ENCODE peak calls at places on chromosomes 7 and 10, in four cellular contexts. E is PC-3, G is pancreas, X is GM12864. B is an unnamed sample.

GRCh38 chr7:95213148-95213547 is 111.2 kb downstream of the PON1 start:
- DNase-seq in E (no peak), G (no peak), X (no peak), B (no peak)

GRCh38 chr7:69276011-69276729 is 322.1 kb upstream of the AUTS2 start:
- DNase-seq in E (no peak), G (no peak), X (no peak), B (no peak)

GRCh38 chr10:107749235-107749634 is 584.7 kb upstream of the SORCS1 start:
- DNase-seq in E (peak), G (no peak), X (no peak), B (no peak)

GRCh38 chr7:135232720-135233119 is 918 bp upstream of the STRA8 start:
- DNase-seq in E (no peak), G (no peak), X (no peak), B (no peak)

GRCh38 chr7:79593819-79594218 is 140.4 kb upstream of the MAGI2 start:
- DNase-seq in E (peak), G (no peak), X (no peak), B (no peak)

GRCh38 chr10:76114556-76114955 is 683.1 kb downstream of the LRMDA start:
- DNase-seq in E (peak), G (no peak), X (no peak), B (no peak)

GRCh38 chr10:117537436-117537903 is 5.1 kb upstream of the EMX2 start:
- DNase-seq in E (peak), G (peak), X (no peak), B (peak)

GRCh38 chr10:117431160-117431559 is 55.9 kb upstream of the PDZD8 start:
- DNase-seq in E (peak), G (no peak), X (no peak), B (no peak)

GRCh38 chr10:133167693-133168616 is 7.9 kb downstream of the KNDC1 start:
- DNase-seq in E (no peak), G (no peak), X (no peak), B (no peak)

GRCh38 chr7:50791921-50792341 is 9.2 kb upstream of the GRB10 start:
- DNase-seq in E (peak), G (no peak), X (no peak), B (no peak)

GRCh38 chr7:49099587-49100326 is 175.4 kb downstream of the CDC14C start:
- DNase-seq in E (peak), G (no peak), X (no peak), B (no peak)

GRCh38 chr7:157916946-157917670 is 580.3 kb downstream of the DNAJB6 start:
- DNase-seq in E (no peak), G (no peak), X (no peak), B (no peak)

GRCh38 chr7:1933066-1933835 is 263.2 kb downstream of the ELFN1 start:
- DNase-seq in E (no peak), G (no peak), X (no peak), B (no peak)

GRCh38 chr10:113788604-113789083 is 37.2 kb downstream of the PLEKHS1 start:
- DNase-seq in E (peak), G (no peak), X (peak), B (no peak)

GRCh38 chr10:42690449-42691360 is 52.3 kb upstream of the ZNF33B start:
- DNase-seq in E (peak), G (no peak), X (no peak), B (no peak)

GRCh38 chr10:23405540-23405939 is 33.3 kb upstream of the OTUD1 start:
- DNase-seq in E (no peak), G (no peak), X (no peak), B (no peak)

GRCh38 chr7:25832456-25832855 is 319.5 kb upstream of the NFE2L3 start:
- DNase-seq in E (no peak), G (no peak), X (no peak), B (no peak)

GRCh38 chr7:126700807-126701604 is 551.7 kb downstream of the GRM8 start:
- DNase-seq in E (peak), G (no peak), X (peak), B (no peak)

GRCh38 chr7:138125598-138126111 is 49.4 kb downstream of the AKR1D1 start:
- DNase-seq in E (peak), G (no peak), X (peak), B (no peak)

GRCh38 chr7:113267271-113267670 is 148.9 kb upstream of the SMIM30 start:
- DNase-seq in E (peak), G (no peak), X (no peak), B (no peak)

GRCh38 chr7:138755831-138756590 is 41.8 kb upstream of the TMEM213 start:
- DNase-seq in E (peak), G (no peak), X (no peak), B (no peak)

DNA sequence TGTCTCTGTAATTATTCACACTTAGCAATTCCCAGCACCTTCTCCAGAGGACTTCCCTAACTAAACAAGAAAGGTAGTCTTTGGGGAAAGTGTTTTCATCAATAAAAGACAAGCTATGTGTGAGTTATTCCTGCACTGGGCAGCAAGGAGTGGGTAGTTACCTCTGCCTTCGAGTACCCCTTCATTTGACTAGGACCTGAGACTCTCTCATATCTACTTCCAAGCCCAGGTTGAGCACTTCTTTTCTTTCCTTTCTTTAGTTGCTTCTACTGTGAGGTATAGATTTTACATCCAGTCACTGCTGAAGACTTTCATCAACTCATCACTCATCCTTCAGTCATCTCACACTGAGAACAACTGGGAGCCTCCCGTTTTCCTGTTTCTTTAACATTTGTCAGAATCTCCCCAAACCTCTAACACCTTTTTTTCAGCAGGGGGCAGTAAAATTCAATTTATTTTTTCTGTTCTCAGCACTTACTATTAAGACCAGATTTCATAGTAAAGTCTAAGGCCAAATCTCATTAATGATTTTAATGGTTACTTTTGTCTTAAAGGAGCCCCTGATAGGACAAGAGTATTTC is 80.1 kb upstream of the PRSS1 start:
- DNase-seq in E (peak), G (no peak), X (no peak), B (no peak)
- TF ChIP-seq CTCF in E (peak), G (peak), X (peak), B (peak)

GRCh38 chr10:43890124-43890523 is 241.4 kb upstream of the ZNF32 start:
- DNase-seq in E (peak), G (no peak), X (no peak), B (no peak)
- TF ChIP-seq CTCF in E (no peak), G (no peak), X (no peak), B (no peak)

DNA sequence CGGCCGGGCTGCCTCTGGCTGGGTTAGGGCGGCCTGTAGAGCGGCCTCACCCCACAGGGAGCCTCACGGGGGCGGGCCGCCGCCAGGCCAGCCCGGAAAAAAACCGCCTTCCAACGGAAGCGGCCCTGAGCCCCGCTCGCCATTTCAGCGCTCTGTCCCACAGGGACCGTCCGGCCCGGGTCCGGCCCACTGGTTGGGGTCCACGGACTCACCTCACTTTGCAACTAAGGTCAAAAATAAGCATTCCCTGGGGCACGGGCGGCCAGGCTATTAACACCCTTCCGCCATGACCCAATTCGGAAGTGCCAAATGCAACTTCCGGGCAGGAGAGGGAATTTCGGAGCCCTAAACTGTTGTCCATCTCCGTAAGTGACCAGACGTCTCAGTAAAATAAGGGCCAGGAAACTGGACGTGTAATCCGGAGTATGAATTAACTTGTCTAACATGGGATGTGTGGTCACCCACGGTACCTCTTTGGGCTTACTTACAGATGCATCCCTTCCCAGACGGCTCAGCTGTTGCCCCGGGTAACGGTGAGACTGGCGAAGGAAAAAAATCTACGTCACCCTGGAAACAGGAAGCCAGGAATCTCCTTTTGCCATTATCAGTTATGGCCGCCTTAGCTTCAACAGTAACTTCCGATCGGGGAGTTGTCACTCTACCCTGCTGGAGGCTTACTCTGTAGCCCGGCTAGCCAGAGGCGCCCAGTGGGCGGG is at the start of gene BBIP1:
- DNase-seq in E (peak), G (no peak), X (peak), B (no peak)
- TF ChIP-seq CTCF in E (no peak), G (no peak), X (no peak), B (no peak)

GRCh38 chr10:64738462-64738861 is 1217.3 kb downstream of the REEP3 start:
- DNase-seq in E (no peak), G (no peak), X (no peak), B (no peak)

GRCh38 chr10:64732372-64732715 is 1211.1 kb downstream of the REEP3 start:
- DNase-seq in E (no peak), G (no peak), X (no peak), B (no peak)

GRCh38 chr10:64731016-64731415 is 1209.8 kb downstream of the REEP3 start:
- DNase-seq in E (peak), G (no peak), X (no peak), B (no peak)

GRCh38 chr10:64733980-64734379 is 1212.8 kb downstream of the REEP3 start:
- DNase-seq in E (peak), G (no peak), X (no peak), B (no peak)
- TF ChIP-seq CTCF in E (peak), G (peak), X (peak), B (no peak)

DNA sequence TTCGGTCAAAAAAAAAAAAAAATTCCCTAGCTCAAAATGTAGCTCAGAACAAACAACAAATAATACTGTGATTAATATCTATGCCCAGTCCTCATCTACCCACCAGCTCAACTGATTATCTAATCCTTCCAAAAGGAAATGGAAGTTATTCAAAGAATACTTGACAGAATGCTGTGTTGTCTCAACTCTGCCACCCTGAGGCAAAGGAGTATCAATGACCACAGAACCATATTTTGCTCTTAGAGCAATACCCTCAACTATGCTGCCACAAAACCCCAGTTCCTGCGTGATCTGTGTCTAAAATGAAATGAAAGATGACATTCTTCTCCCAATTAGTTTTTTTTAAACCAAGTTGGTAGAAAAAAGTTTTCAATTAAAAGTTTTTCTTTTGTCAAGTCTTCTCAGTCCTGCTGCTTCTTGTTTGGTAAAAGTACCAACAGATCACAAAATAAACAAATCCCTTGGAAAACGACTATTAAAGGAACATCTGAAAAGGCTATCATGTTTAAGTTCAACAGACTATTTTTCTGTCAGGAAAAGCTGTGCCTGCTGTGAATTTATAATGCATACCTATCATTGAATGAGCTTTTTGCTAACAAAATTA is 21.6 kb downstream of the RBM28 start:
- DNase-seq in E (peak), G (no peak), X (no peak), B (no peak)
- TF ChIP-seq CTCF in E (peak), G (no peak), X (peak), B (no peak)

GRCh38 chr10:124719213-124719851 is 24.8 kb downstream of the FAM53B start:
- DNase-seq in E (peak), G (peak), X (peak), B (no peak)
- TF ChIP-seq CTCF in E (peak), G (no peak), X (peak), B (no peak)